ENCODE peak calls at places on chromosomes 6 and 20, in seven cellular contexts. N is CD8-positive, alpha-beta memory T cell; B is lower lobe of right lung; T is adrenal gland; W is PC-9; X is left ventricle myocardium inferior; S is CD8-positive, alpha-beta T cell. D is an unnamed sample. For H3K36me3, the result is how much of the 10 kb centered on the place peaks cover.

GRCh38 chr6:152356659-152357058 is 280.5 kb downstream of the SYNE1 start:
- DNase-seq in B (no peak), W (no peak), X (no peak), S (no peak), N (no peak), T (no peak), D (no peak)

GRCh38 chr6:108805611-108806181 is 42.5 kb upstream of the ARMC2 start:
- DNase-seq in X (no peak), T (peak), S (no peak), W (no peak), N (no peak), B (no peak), D (no peak)

GRCh38 chr20:47330933-47331708 is 25.4 kb downstream of the ZMYND8 start:
- DNase-seq in N (no peak), X (no peak), S (no peak), T (peak), B (no peak), W (peak), D (peak)

GRCh38 chr6:18528084-18528743 is 141.1 kb downstream of the RNF144B start:
- DNase-seq in W (no peak), B (no peak), S (no peak), X (no peak), N (no peak), T (no peak), D (no peak)

GRCh38 chr20:63706852-63707557 is 771 bp downstream of the ARFRP1 start:
- DNase-seq in T (peak), W (peak), X (no peak), B (peak), S (peak), N (peak), D (no peak)

GRCh38 chr20:41234546-41234945 is 83.0 kb downstream of the ZHX3 start:
- DNase-seq in N (no peak), T (peak), S (no peak), W (no peak), X (peak), B (no peak), D (no peak)

GRCh38 chr6:43247115-43247999 is 4.1 kb downstream of the TTBK1 start:
- DNase-seq in W (peak), N (peak), X (peak), S (peak), B (peak), T (peak), D (no peak)

GRCh38 chr20:51749674-51750036 is 18.5 kb downstream of the ATP9A start:
- DNase-seq in X (no peak), W (no peak), T (peak), S (no peak), N (no peak), B (no peak), D (no peak)

GRCh38 chr6:134689177-134689576 is 260.7 kb downstream of the ALDH8A1 start:
- DNase-seq in W (no peak), N (no peak), B (no peak), X (peak), T (no peak), S (no peak), D (no peak)

GRCh38 chr6:112245511-112246203 is 8.7 kb downstream of the LAMA4 start:
- DNase-seq in X (no peak), S (no peak), N (no peak), T (no peak), W (no peak), B (no peak), D (peak)

GRCh38 chr6:128822271-128822670 is 60.7 kb upstream of the LAMA2 start:
- DNase-seq in B (no peak), W (peak), S (no peak), X (peak), T (no peak), N (no peak), D (peak)

DNA sequence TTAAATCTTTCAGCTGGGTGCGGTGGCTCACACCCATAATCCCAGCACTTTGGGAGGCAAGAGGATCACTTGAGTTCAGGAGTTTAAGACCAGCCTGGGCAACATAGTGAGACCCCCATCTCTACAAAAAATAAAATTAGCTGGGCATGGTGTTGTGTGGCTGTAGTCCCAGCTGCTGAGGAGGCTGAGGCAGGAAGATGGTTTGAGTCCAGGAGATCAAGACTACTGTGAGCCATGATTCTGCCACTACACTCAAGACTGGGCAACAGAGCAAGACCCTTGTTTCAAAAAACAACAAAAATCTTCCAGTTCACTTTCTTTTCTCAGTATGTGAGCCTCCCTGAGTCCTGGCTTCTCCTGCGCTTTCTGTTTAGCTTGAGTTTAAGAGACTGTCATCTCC is 7.9 kb downstream of the SDHAF4 start:
- DNase-seq in B (no peak), S (no peak), T (no peak), X (no peak), N (no peak), W (no peak), D (no peak)
- H3K4me3 ChIP-seq in B (no peak), S (no peak), T (no peak), X (no peak), N (no peak), W (no peak), D (no peak)

DNA sequence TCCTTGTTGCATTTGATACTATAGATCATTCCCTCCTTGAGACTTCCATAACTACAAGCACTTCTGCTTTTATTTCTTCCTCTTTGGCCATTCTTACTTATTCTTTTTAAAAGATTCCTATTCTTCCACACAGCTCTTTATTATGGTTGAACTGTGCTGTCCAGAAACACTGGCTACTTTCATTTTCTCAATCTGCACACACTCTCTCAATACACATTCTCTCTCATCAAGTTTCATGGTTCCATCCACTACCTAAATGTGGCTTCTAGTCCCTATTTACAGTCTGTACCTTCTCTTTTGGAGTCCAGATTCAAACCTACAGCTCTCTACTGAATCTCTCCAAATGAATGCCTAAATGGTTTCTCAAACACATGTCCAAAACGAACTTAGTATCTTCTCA is 214.3 kb upstream of the RSPO3 start:
- DNase-seq in S (no peak), N (no peak), W (no peak), B (no peak), X (no peak), T (no peak), D (no peak)
- H3K27ac ChIP-seq in S (no peak), N (no peak), W (no peak), B (no peak), X (no peak), T (no peak), D (no peak)

GRCh38 chr20:58822175-58822574 is 28.5 kb downstream of the GNAS-AS1 start:
- DNase-seq in W (no peak), N (no peak), B (no peak), T (no peak), S (no peak), X (no peak), D (no peak)
- H3K36me3 ChIP-seq in W (under half), N (under half), B (under half), T (under half), S (under half), X (under half), D (under half)

GRCh38 chr6:27867941-27868705 is 44.1 kb downstream of the OR2B2 start:
- DNase-seq in B (no peak), T (no peak), N (no peak), W (no peak), S (no peak), X (no peak), D (no peak)
- H3K4me3 ChIP-seq in B (no peak), T (peak), N (no peak), W (peak), S (no peak), X (peak), D (peak)

GRCh38 chr20:25987073-25987927 is 290.6 kb upstream of the ZNF337 start:
- DNase-seq in B (peak), T (peak), W (peak), X (peak), N (peak), S (peak), D (peak)

GRCh38 chr20:25989196-25989595 is 292.5 kb upstream of the ZNF337 start:
- DNase-seq in N (no peak), B (no peak), T (no peak), S (no peak), X (no peak), W (no peak), D (peak)

GRCh38 chr20:25991756-25992130 is 295.1 kb upstream of the ZNF337 start:
- DNase-seq in S (no peak), T (no peak), X (no peak), W (no peak), N (no peak), B (no peak), D (no peak)

GRCh38 chr20:25992146-25992545 is 295.5 kb upstream of the ZNF337 start:
- DNase-seq in B (no peak), S (no peak), W (no peak), N (no peak), T (no peak), X (no peak), D (no peak)

GRCh38 chr20:25991051-25991755 is 294.6 kb upstream of the ZNF337 start:
- DNase-seq in N (no peak), S (no peak), B (no peak), W (no peak), X (no peak), T (no peak), D (peak)
- H3K27ac ChIP-seq in N (no peak), S (no peak), B (no peak), W (no peak), X (no peak), T (no peak), D (no peak)

DNA sequence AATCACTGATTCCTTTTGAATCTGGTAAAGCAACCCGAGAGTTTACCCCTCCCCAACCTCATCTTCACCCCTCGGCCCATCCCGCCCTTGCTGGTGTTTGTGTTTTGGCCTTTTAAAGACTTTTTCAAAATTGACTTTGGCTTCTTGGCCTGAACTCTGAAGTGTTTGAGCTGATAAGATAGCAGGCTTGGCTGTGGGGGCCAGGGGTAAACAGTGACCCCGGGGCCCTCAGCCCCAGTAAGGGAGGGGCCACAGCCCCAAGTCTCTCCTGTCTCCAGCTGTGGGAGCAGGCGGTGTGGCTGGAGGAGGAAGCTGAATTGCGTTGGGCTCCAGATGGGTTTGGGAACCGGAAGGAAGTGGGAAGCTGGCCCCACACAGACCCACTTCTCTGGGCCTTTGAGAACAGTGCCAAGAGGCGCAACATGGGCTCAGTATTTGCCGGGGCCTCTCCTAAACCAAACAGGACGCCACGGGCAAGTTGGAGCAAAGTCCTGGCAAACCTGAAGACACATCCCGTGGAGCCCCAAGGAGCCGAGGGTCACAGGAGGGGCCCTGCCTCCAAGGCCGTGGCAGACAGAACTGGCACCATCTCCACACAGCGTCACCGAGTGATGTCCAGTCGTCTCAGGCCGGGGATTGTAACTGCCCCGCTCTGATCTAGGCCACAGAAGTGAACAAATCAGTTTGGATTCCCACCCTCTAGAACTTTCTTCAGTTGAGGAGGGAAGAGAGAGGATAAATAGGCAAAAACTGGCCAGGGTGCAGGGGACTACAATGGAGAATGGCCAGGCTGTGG is 54.3 kb upstream of the PTPN1 start:
- DNase-seq in S (no peak), N (no peak), X (peak), W (no peak), B (peak), T (peak), D (no peak)
- H3K36me3 ChIP-seq in S (under half), N (under half), X (under half), W (under half), B (under half), T (under half), D (under half)

DNA sequence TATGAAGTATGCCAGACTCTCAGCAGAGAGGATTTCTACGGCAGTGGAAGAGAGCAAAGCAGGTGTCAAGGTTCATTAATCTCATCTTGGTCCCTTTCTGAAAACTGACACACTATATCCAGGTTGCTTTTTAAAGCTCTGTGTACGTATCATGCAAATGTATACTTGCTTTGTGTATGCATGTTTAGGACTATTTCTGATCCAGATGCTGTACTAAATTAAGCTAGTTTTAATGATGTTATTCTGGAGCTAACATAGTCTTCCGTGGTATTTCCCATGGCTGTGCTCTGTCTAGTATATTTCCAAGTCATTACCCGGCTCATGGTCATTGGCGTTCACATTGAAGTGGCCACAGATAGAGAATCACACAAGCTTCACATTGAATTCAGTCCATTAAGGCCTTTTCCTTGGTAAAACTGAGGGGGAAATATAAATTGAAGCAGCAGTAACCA is 59.1 kb upstream of the SNX9 start:
- DNase-seq in X (no peak), N (no peak), B (no peak), S (no peak), W (no peak), T (no peak), D (no peak)
- H3K4me3 ChIP-seq in X (no peak), N (peak), B (peak), S (peak), W (peak), T (no peak), D (no peak)